ENCODE peak calls at places on chromosomes 16 and 17, in five cellular contexts. U is A549, E is SK-N-SH, R is K562, V is GM12878. Z is an unnamed sample.

GRCh38 chr16:62853887-62854286 is 817.6 kb upstream of the CDH8 start:
- DNase-seq in U (no peak), E (no peak), R (no peak), V (no peak), Z (no peak)

GRCh38 chr16:27347930-27348685 is 34.3 kb downstream of the IL4R start:
- DNase-seq in U (no peak), E (peak; percentile 73), R (no peak), V (no peak), Z (no peak)

GRCh38 chr17:40158438-40158837 is 18.1 kb downstream of the CASC3 start:
- DNase-seq in U (no peak), E (no peak), R (no peak), V (no peak), Z (no peak)

GRCh38 chr16:53744449-53744848 is 40.5 kb downstream of the FTO start:
- DNase-seq in U (no peak), E (no peak), R (no peak), V (no peak), Z (peak; percentile 67)

GRCh38 chr17:57256708-57257112 is 387 bp downstream of the MSI2 start:
- DNase-seq in U (peak; percentile 33), E (no peak), R (peak; percentile 25), V (no peak), Z (no peak)

GRCh38 chr17:80742581-80743180 is 198.0 kb downstream of the RPTOR start:
- DNase-seq in U (no peak), E (no peak), R (no peak), V (no peak), Z (no peak)

GRCh38 chr17:59534583-59534982 is 30.8 kb upstream of the DHX40 start:
- DNase-seq in U (peak; percentile 43), E (peak; percentile 58), R (peak; percentile 23), V (no peak), Z (peak; percentile 23)

GRCh38 chr16:24820522-24820921 is 25.2 kb upstream of the SLC5A11 start:
- DNase-seq in U (no peak), E (no peak), R (no peak), V (no peak), Z (no peak)

GRCh38 chr17:29622337-29623282 is at the start of gene CORO6:
- DNase-seq in U (peak; percentile 50), E (peak; percentile 95), R (peak; percentile 89), V (no peak), Z (no peak)

GRCh38 chr16:48479319-48479718 is 94.1 kb upstream of the SIAH1 start:
- DNase-seq in U (no peak), E (no peak), R (no peak), V (no peak), Z (no peak)

GRCh38 chr17:58986005-58986404 is 120.7 kb downstream of the TRIM37 start:
- DNase-seq in U (no peak), E (no peak), R (no peak), V (no peak), Z (no peak)

GRCh38 chr16:588639-588888 is 1.3 kb upstream of the RAB40C start:
- DNase-seq in U (peak; percentile 67), E (peak; percentile 58), R (no peak), V (no peak), Z (no peak)

GRCh38 chr16:81237282-81237681 is 1.2 kb upstream of the BCO1 start:
- DNase-seq in U (no peak), E (no peak), R (no peak), V (no peak), Z (no peak)
- TF ChIP-seq EP300 in U (no peak), E (no peak), R (no peak), V (no peak), Z (no peak)

GRCh38 chr17:73987395-73987794 is 216.1 kb upstream of the RPL38 start:
- DNase-seq in U (no peak), E (no peak), R (no peak), V (no peak), Z (no peak)

GRCh38 chr17:73989671-73990070 is 213.8 kb upstream of the RPL38 start:
- DNase-seq in U (no peak), E (no peak), R (no peak), V (no peak), Z (no peak)

GRCh38 chr17:73988110-73988509 is 215.4 kb upstream of the RPL38 start:
- DNase-seq in U (no peak), E (no peak), R (no peak), V (no peak), Z (no peak)

GRCh38 chr17:73990290-73990689 is 213.2 kb upstream of the RPL38 start:
- DNase-seq in U (no peak), E (no peak), R (no peak), V (no peak), Z (no peak)

GRCh38 chr17:73991260-73991659 is 212.2 kb upstream of the RPL38 start:
- DNase-seq in U (no peak), E (no peak), R (no peak), V (no peak), Z (no peak)
- TF ChIP-seq SMC3 in U (no peak), E (no peak), R (no peak), V (no peak), Z (no peak)

DNA sequence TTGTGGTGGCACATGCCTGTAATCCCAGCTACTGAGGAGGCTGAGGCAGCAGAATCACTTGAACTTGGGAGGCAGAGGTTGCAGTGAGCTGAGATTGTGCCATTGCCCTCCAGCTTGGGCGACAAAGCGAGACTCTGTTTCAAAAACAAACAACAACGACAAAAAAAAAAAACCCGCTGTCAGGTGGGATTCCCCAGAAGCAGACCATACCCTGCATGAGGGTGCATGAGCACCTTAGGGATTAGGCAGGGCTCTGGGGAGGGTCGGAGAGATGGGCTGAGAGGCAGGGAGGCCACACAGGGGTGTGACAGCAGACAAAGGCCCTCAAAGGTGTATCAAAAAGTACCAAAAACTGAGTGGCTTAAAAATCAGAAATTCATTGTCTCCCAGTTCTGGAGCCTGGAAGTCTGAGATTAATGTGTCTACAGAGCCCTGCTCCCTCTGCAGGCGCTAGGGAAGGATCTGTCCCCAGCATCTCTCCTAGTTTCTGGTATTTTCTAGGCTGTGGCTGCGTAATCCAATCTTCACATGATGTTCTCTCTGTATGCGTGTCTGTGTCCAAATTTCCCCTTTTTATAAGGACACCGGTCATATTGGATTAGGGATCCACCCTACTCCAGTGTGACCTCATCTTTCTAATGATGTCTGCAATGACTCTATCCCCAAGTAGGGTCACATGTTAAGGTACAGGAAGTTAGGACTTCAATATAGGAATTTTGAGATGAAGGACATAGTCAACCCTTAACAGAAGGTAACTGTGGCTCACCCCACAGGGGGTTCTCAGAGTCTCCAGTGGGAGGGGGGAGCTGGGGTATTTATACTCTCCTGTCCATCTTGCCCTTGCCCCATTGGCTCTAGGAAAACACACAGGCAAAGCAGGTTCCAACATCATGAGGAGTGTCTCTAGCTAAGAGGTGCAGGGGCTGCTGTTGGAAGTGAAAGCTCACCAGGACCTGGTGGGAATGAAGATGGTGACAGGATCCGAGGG is 13.6 kb upstream of the TVP23A start:
- DNase-seq in U (no peak), E (no peak), R (no peak), V (no peak), Z (no peak)
- TF ChIP-seq EP300 in U (no peak), E (no peak), R (no peak), V (no peak), Z (no peak)

GRCh38 chr17:68381076-68381900 is 76.0 kb downstream of the WIPI1 start:
- DNase-seq in U (peak; percentile 84), E (no peak), R (no peak), V (no peak), Z (no peak)
- TF ChIP-seq SMC3 in U (no peak), E (no peak), R (no peak), V (no peak), Z (no peak)

DNA sequence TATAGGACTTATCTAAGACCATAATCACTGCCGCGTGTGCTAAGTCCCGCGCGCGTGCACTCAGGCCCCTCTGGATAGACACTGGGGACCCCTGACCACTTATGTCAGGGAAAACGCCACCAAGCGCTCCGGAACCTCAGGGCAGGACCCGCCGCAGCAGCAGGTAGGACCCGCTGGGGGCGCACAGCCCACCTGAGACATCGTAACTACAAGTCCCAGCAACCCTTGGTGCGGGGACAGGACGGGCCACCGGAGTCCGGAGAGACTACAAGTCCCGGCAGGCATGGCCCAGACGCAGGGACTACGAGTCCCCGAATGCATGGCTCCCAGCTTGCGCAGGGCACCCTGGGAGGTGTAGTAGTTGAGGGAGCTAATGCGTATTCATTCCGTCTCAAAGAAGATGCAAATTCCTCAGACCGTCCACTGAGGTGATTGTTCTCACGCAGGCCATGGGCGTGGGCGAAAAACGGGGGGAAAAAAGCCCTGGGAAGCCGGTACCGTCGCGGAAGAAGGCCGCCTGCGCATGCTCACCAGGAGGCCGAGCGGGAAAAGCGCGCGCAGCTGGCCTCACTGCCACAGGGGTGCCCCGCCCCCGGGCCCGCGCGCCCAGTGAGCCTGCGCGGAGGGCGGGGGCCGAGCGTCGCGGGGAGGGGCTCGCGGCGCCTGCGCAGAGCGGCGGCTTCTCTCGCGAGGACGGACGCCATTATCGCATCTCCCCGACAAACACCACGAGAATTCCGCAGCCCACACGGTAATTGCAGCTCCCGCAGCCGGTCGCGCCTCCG is at the start of gene BANP:
- DNase-seq in U (peak; percentile 100), E (peak; percentile 99), R (peak; percentile 99), V (peak; percentile 97), Z (peak; percentile 99)
- TF ChIP-seq EP300 in U (no peak), E (no peak), R (peak; percentile 12), V (no peak), Z (peak; percentile 6)

GRCh38 chr16:86334062-86334461 is 176.3 kb upstream of the FOXF1 start:
- DNase-seq in U (no peak), E (no peak), R (no peak), V (no peak), Z (no peak)
- TF ChIP-seq SMC3 in U (no peak), E (no peak), R (no peak), V (no peak), Z (no peak)

GRCh38 chr17:72634621-72635020 is 457.9 kb downstream of the SLC39A11 start:
- DNase-seq in U (no peak), E (no peak), R (no peak), V (no peak), Z (no peak)
- TF ChIP-seq EP300 in U (no peak), E (no peak), R (no peak), V (no peak), Z (no peak)

GRCh38 chr16:4376126-4376819 is 4.6 kb downstream of the VASN start:
- DNase-seq in U (no peak), E (peak; percentile 71), R (no peak), V (no peak), Z (no peak)
- TF ChIP-seq SMC3 in U (no peak), E (no peak), R (no peak), V (no peak), Z (no peak)

GRCh38 chr16:2340564-2341455 is at the start of gene ABCA3:
- DNase-seq in U (peak; percentile 95), E (peak; percentile 100), R (peak; percentile 99), V (peak; percentile 79), Z (peak; percentile 84)
- TF ChIP-seq EP300 in U (no peak), E (no peak), R (peak; percentile 36), V (no peak), Z (peak; percentile 73)

GRCh38 chr17:65062168-65062915 is 5.8 kb upstream of the GNA13 start:
- DNase-seq in U (no peak), E (peak; percentile 57), R (peak; percentile 34), V (no peak), Z (peak; percentile 41)
- TF ChIP-seq SMC3 in U (no peak), E (no peak), R (no peak), V (no peak), Z (no peak)